ENCODE peak calls at places on chromosomes 4 and X, in seven cellular contexts. O is right cardiac atrium, V is IMR-90, S is mesenchymal stem cell, N is GM23338, I is endothelial cell of umbilical vein, J is psoas muscle. U is an unnamed sample.

GRCh38 chr4:105361021-105361420 is 112.8 kb downstream of the PPA2 start:
- DNase-seq in O (no peak), V (no peak), S (no peak), N (no peak), I (no peak), J (no peak), U (no peak)

GRCh38 chrX:132651411-132652086 is 162.7 kb upstream of the MBNL3 start:
- DNase-seq in O (no peak), V (peak; percentile 2), S (peak; percentile 39), N (no peak), I (no peak), J (no peak), U (no peak)

GRCh38 chrX:68440940-68441339 is 7.6 kb upstream of the OPHN1 start:
- DNase-seq in O (peak; percentile 75), V (peak; percentile 68), S (peak; percentile 59), N (no peak), I (peak; percentile 85), J (no peak), U (peak; percentile 56)

GRCh38 chr4:145178740-145179139 is 1.6 kb downstream of the OTUD4 start:
- DNase-seq in O (no peak), V (no peak), S (peak; percentile 19), N (no peak), I (no peak), J (no peak), U (no peak)

GRCh38 chr4:67483868-67484602 is 61.3 kb downstream of the CENPC start:
- DNase-seq in O (no peak), V (peak; percentile 72), S (peak; percentile 64), N (peak; percentile 46), I (no peak), J (no peak), U (no peak)

GRCh38 chr4:41281038-41281634 is 24.4 kb downstream of the UCHL1 start:
- DNase-seq in O (no peak), V (peak; percentile 77), S (peak; percentile 85), N (peak; percentile 93), I (peak; percentile 87), J (no peak), U (no peak)

GRCh38 chr4:126427781-126428360 is 1113.1 kb downstream of the FAT4 start:
- DNase-seq in O (no peak), V (no peak), S (no peak), N (no peak), I (no peak), J (no peak), U (no peak)

GRCh38 chrX:21745756-21746155 is 12.2 kb downstream of the SMPX start:
- DNase-seq in O (no peak), V (peak; percentile 25), S (peak; percentile 10), N (peak; percentile 41), I (peak; percentile 24), J (peak; percentile 53), U (no peak)

GRCh38 chr4:22515145-22515887 is 550 bp downstream of the ADGRA3 start:
- DNase-seq in O (peak; percentile 69), V (peak; percentile 64), S (peak; percentile 79), N (peak; percentile 81), I (peak; percentile 77), J (peak; percentile 78), U (peak; percentile 61)

GRCh38 chr4:115356176-115356575 is 242.8 kb upstream of the NDST4 start:
- DNase-seq in O (no peak), V (no peak), S (no peak), N (no peak), I (no peak), J (no peak), U (no peak)

GRCh38 chrX:71671043-71671829 is 3.9 kb downstream of the LOC101059915 start:
- DNase-seq in O (no peak), V (no peak), S (no peak), N (no peak), I (no peak), J (no peak), U (no peak)

GRCh38 chr4:142883433-142883832 is 37.3 kb upstream of the INPP4B start:
- DNase-seq in O (no peak), V (peak; percentile 2), S (peak; percentile 3), N (peak; percentile 72), I (peak; percentile 12), J (no peak), U (no peak)

GRCh38 chr4:32117696-32118095 is 1397.5 kb downstream of the PCDH7 start:
- DNase-seq in O (no peak), V (no peak), S (no peak), N (peak; percentile 3), I (no peak), J (no peak), U (no peak)

GRCh38 chr4:76526585-76526990 is 91.6 kb downstream of the SHROOM3 start:
- DNase-seq in O (no peak), V (no peak), S (no peak), N (no peak), I (no peak), J (no peak), U (no peak)
- H3K27ac ChIP-seq in O (peak overlapping the region; percentile 83), V (no peak overlapping the region), S (no peak overlapping the region), N (no peak overlapping the region), I (no peak overlapping the region), J (no peak overlapping the region), U (peak overlapping the region; percentile 80)

GRCh38 chr4:163613375-163613774 is 118.9 kb downstream of the TMA16 start:
- DNase-seq in O (no peak), V (no peak), S (no peak), N (no peak), I (no peak), J (no peak), U (no peak)
- H3K4me1 ChIP-seq in O (no peaks in the 10 kb centered on the region), V (no peaks in the 10 kb centered on the region), S (no peaks in the 10 kb centered on the region), N (peaks cover 5% of the 10 kb centered on the region), I (no peaks in the 10 kb centered on the region), J (no peaks in the 10 kb centered on the region), U (no peaks in the 10 kb centered on the region)

GRCh38 chr4:76637704-76638361 is 202.8 kb downstream of the SHROOM3 start:
- DNase-seq in O (no peak), V (peak; percentile 17), S (no peak), N (no peak), I (no peak), J (no peak), U (no peak)
- H3K27ac ChIP-seq in O (no peak overlapping the region), V (no peak overlapping the region), S (no peak overlapping the region), N (no peak overlapping the region), I (no peak overlapping the region), J (no peak overlapping the region), U (no peak overlapping the region)

GRCh38 chr4:7697821-7698220 is 241.8 kb downstream of the AFAP1 start:
- DNase-seq in O (no peak), V (no peak), S (no peak), N (no peak), I (no peak), J (no peak), U (no peak)
- H3K4me1 ChIP-seq in O (no peaks in the 10 kb centered on the region), V (peaks cover 6% of the 10 kb centered on the region), S (peaks cover 17% of the 10 kb centered on the region), N (peaks cover 2% of the 10 kb centered on the region), I (no peaks in the 10 kb centered on the region), J (no peaks in the 10 kb centered on the region), U (peaks cover 6% of the 10 kb centered on the region)

U was measured in left ventricle myocardium inferior.